ENCODE peak calls at places on chromosomes 7 and 10, in seven cellular contexts. I, Q, Y, W, L, F and K are unnamed samples.

GRCh38 chr10:43313901-43314300 is 47.0 kb upstream of the RASGEF1A start:
- DNase-seq in I (no peak), Q (no peak), Y (no peak), W (no peak), L (no peak), F (no peak), K (no peak)

GRCh38 chr10:48551796-48552591 is 52.9 kb downstream of the ARHGAP22 start:
- DNase-seq in I (peak; percentile 49), Q (peak; percentile 44), Y (no peak), W (peak; percentile 59), L (peak; percentile 61), F (peak; percentile 53), K (peak; percentile 18)

GRCh38 chr7:132577206-132578049 is 1.2 kb upstream of the PLXNA4 start:
- DNase-seq in I (peak; percentile 88), Q (peak; percentile 69), Y (no peak), W (peak; percentile 16), L (no peak), F (peak; percentile 59), K (peak; percentile 74)

GRCh38 chr7:2510909-2511768 is 8.4 kb upstream of the LFNG start:
- DNase-seq in I (no peak), Q (no peak), Y (no peak), W (no peak), L (no peak), F (no peak), K (no peak)

GRCh38 chr7:28986723-28987122 is 28.6 kb upstream of the TRIL start:
- DNase-seq in I (no peak), Q (no peak), Y (no peak), W (peak; percentile 77), L (peak; percentile 32), F (peak; percentile 93), K (no peak)

GRCh38 chr7:108104324-108104723 is 25.8 kb downstream of the LAMB4 start:
- DNase-seq in I (no peak), Q (no peak), Y (no peak), W (no peak), L (no peak), F (peak; percentile 54), K (no peak)

GRCh38 chr7:58087536-58088190 is 637.7 kb downstream of the ZNF716 start:
- DNase-seq in I (no peak), Q (no peak), Y (no peak), W (no peak), L (no peak), F (no peak), K (no peak)

GRCh38 chr10:78934994-78935602 is 133.7 kb upstream of the ZMIZ1 start:
- DNase-seq in I (no peak), Q (no peak), Y (no peak), W (no peak), L (no peak), F (no peak), K (no peak)

GRCh38 chr10:119535310-119535709 is 7.2 kb downstream of the RGS10 start:
- DNase-seq in I (no peak), Q (no peak), Y (no peak), W (peak; percentile 78), L (no peak), F (no peak), K (no peak)

GRCh38 chr7:117445206-117445605 is 17.9 kb upstream of the ASZ1 start:
- DNase-seq in I (peak; percentile 3), Q (no peak), Y (no peak), W (peak; percentile 34), L (peak; percentile 79), F (peak; percentile 67), K (no peak)

GRCh38 chr7:117320523-117320922 is 2.3 kb downstream of the WNT2 start:
- DNase-seq in I (no peak), Q (no peak), Y (no peak), W (no peak), L (no peak), F (no peak), K (no peak)

GRCh38 chr10:99966306-99966705 is 43.4 kb downstream of the DNMBP start:
- DNase-seq in I (peak; percentile 73), Q (no peak), Y (no peak), W (peak; percentile 78), L (peak; percentile 99), F (peak; percentile 90), K (no peak)

GRCh38 chr7:110065112-110065511 is 1025.8 kb upstream of the LRRN3 start:
- DNase-seq in I (no peak), Q (no peak), Y (no peak), W (no peak), L (no peak), F (no peak), K (no peak)

GRCh38 chr10:112585052-112585451 is 138.0 kb downstream of the VTI1A start:
- DNase-seq in I (no peak), Q (no peak), Y (no peak), W (peak; percentile 37), L (no peak), F (peak; percentile 31), K (no peak)

GRCh38 chr7:117667456-117667855 is 187.6 kb downstream of the CFTR start:
- DNase-seq in I (no peak), Q (no peak), Y (no peak), W (peak; percentile 43), L (no peak), F (peak; percentile 41), K (no peak)

GRCh38 chr7:151717415-151717814 is 159.5 kb downstream of the PRKAG2 start:
- DNase-seq in I (no peak), Q (no peak), Y (no peak), W (no peak), L (no peak), F (no peak), K (no peak)

DNA sequence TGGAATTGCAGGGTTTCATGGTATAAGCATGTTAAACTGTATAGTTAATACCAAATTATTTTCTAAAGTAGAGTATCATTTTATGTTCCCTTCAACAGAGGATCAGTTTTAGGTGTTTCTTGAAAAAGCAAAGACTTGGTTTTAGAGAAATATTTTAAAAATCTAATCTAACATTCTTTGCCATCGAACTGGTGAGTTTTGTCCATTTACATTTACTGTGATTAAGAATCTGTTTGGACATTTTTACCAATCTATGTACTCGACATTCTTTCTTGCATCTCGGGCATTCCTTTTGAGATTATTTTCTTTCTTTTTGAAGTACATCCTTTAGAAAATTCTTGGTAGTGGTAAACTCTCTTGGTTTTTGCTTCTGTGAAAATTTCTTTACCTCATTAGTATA is 114.7 kb upstream of the FAM133B start:
- DNase-seq in I (no peak), Q (no peak), Y (no peak), W (no peak), L (peak; percentile 40), F (no peak), K (no peak)
- H3K23ac ChIP-seq in I (no peak overlapping the region), Q (no peak overlapping the region), Y (no peak overlapping the region), W (no peak overlapping the region), L (no peak overlapping the region), F (no peak overlapping the region), K (no peak overlapping the region)

GRCh38 chr10:109929501-109930219 is 6.3 kb upstream of the XPNPEP1 start:
- DNase-seq in I (no peak), Q (no peak), Y (no peak), W (no peak), L (no peak), F (no peak), K (no peak)

GRCh38 chr10:109933984-109934565 is 10.8 kb upstream of the XPNPEP1 start:
- DNase-seq in I (peak; percentile 24), Q (peak; percentile 65), Y (no peak), W (peak; percentile 52), L (peak; percentile 62), F (peak; percentile 21), K (no peak)

GRCh38 chr10:109931153-109931552 is 7.8 kb upstream of the XPNPEP1 start:
- DNase-seq in I (no peak), Q (no peak), Y (no peak), W (no peak), L (no peak), F (no peak), K (no peak)

GRCh38 chr10:109934958-109935793 is 11.9 kb upstream of the XPNPEP1 start:
- DNase-seq in I (no peak), Q (peak; percentile 92), Y (peak; percentile 70), W (peak; percentile 83), L (peak; percentile 53), F (peak; percentile 64), K (peak; percentile 61)

DNA sequence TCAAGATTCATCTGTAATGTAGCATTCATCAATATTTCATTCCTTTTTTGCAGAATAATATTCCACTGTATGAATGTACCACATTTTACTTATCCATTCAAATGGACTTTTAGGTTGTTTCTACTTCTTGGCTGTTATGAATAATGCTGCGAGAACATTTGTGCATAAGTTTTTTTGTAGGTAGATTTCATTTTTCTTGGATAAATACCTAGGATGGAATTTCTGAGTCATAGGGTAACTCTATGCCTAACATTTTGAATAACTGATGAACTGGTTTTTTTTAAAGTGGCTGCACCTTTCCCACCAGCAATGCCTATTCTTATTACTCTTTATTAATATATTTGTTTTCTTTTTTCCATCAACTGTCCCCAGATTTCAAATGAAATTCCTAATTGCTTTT is 9.1 kb upstream of the XPNPEP1 start:
- DNase-seq in I (no peak), Q (no peak), Y (no peak), W (peak; percentile 55), L (no peak), F (no peak), K (no peak)
- H4K8ac ChIP-seq in I (no peak overlapping the region), Q (no peak overlapping the region), Y (no peak overlapping the region), W (no peak overlapping the region), L (no peak overlapping the region), F (no peak overlapping the region), K (no peak overlapping the region)

GRCh38 chr7:114141415-114141814 is 222.6 kb upstream of the PPP1R3A start:
- DNase-seq in I (peak; percentile 75), Q (peak; percentile 43), Y (no peak), W (no peak), L (no peak), F (no peak), K (no peak)

GRCh38 chr7:114133717-114134116 is 214.9 kb upstream of the PPP1R3A start:
- DNase-seq in I (no peak), Q (no peak), Y (no peak), W (no peak), L (no peak), F (no peak), K (no peak)

GRCh38 chr7:114140561-114140960 is 221.8 kb upstream of the PPP1R3A start:
- DNase-seq in I (peak; percentile 11), Q (no peak), Y (no peak), W (no peak), L (no peak), F (no peak), K (no peak)

DNA sequence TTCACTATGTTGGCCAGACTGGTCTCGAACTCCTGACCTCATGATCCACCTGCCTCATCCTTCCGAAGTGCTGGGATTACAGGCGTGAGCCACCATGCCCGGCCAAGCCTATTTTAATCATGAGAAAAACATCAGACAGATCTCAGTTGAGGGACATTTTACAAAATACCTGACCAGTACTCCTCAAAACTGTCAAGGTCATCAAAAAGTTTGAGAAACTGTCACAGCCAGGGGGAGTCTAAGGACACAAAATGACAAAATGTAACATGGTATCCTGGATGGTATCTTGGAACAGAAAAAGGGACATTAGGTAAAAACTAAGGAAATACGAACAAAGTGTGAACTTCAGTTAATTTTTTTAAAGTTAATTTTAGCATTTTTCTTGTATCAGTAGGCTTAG is 219.8 kb upstream of the PPP1R3A start:
- DNase-seq in I (no peak), Q (no peak), Y (no peak), W (no peak), L (no peak), F (no peak), K (no peak)
- H3K23ac ChIP-seq in I (no peak overlapping the region), Q (no peak overlapping the region), Y (no peak overlapping the region), W (no peak overlapping the region), L (no peak overlapping the region), F (no peak overlapping the region), K (no peak overlapping the region)

DNA sequence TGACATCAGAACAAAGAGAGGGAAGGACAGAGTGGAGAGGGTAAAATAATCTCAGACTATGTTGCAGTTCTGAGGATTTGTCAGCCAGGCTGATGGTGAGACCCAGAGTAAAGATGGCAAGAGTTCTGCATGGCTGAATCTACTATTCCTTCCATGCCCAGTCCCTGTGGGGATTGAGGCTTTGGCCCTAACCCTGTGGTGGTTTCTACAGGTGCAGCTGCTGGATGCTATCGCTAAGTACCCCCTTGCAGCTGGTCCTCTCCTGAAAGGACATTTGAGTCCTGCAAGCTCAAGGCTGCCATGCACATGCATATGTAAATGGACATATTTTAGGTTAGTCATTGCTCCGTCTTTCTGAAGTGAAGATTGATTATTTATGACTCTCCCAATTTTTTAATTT is 1122.3 kb upstream of the CELF2 start:
- DNase-seq in I (no peak), Q (no peak), Y (no peak), W (no peak), L (no peak), F (no peak), K (no peak)
- H4K8ac ChIP-seq in I (no peak overlapping the region), Q (no peak overlapping the region), Y (no peak overlapping the region), W (no peak overlapping the region), L (no peak overlapping the region), F (no peak overlapping the region), K (no peak overlapping the region)